ENCODE peak calls at places on chromosomes 2 and 18, in four cellular contexts. T, C, M and N are unnamed samples.

GRCh38 chr2:168738057-168738456 is 64.4 kb upstream of the NOSTRIN start:
- DNase-seq in T (no peak), C (peak; percentile 14), M (no peak), N (no peak)

GRCh38 chr2:162840598-162841246 is 2.2 kb upstream of the KCNH7 start:
- DNase-seq in T (peak; percentile 19), C (peak; percentile 14), M (peak; percentile 17), N (no peak)

GRCh38 chr2:218217366-218218309 is 649 bp downstream of the ARPC2 start:
- DNase-seq in T (peak; percentile 39), C (peak; percentile 79), M (no peak), N (peak; percentile 95)

GRCh38 chr18:79935925-79936324 is 15.5 kb downstream of the SLC66A2 start:
- DNase-seq in T (no peak), C (peak; percentile 4), M (no peak), N (peak; percentile 35)

GRCh38 chr2:2840101-2840531 is 509.0 kb upstream of the MYT1L start:
- DNase-seq in T (no peak), C (no peak), M (no peak), N (peak; percentile 46)

GRCh38 chr2:37919631-37920032 is 5.5 kb upstream of the RMDN2 start:
- DNase-seq in T (no peak), C (no peak), M (no peak), N (no peak)

GRCh38 chr2:71101656-71102055 is 28.4 kb downstream of the MCEE start:
- DNase-seq in T (no peak), C (no peak), M (no peak), N (no peak)

GRCh38 chr2:236997086-236997485 is 88.6 kb upstream of the COPS8 start:
- DNase-seq in T (no peak), C (no peak), M (no peak), N (no peak)

GRCh38 chr18:28594034-28594433 is 417.1 kb upstream of the CDH2 start:
- DNase-seq in T (no peak), C (no peak), M (no peak), N (no peak)

GRCh38 chr2:177419274-177419673 is 26.7 kb downstream of the AGPS start:
- DNase-seq in T (no peak), C (no peak), M (no peak), N (no peak)

GRCh38 chr2:134258684-134259408 is 5.0 kb downstream of the MGAT5 start:
- DNase-seq in T (no peak), C (peak; percentile 21), M (no peak), N (no peak)

GRCh38 chr2:238585836-238586821 is 159.4 kb downstream of the ASB1 start:
- DNase-seq in T (no peak), C (no peak), M (no peak), N (peak; percentile 54)

GRCh38 chr2:240325654-240326031 is 109.8 kb upstream of the GPC1 start:
- DNase-seq in T (no peak), C (no peak), M (no peak), N (no peak)

GRCh38 chr2:46025081-46025480 is 272.1 kb upstream of the EPAS1 start:
- DNase-seq in T (peak; percentile 67), C (no peak), M (no peak), N (no peak)

GRCh38 chr2:239862613-239863012 is 162.5 kb downstream of the NDUFA10 start:
- DNase-seq in T (no peak), C (no peak), M (no peak), N (no peak)

GRCh38 chr2:118232391-118233255 is 144.4 kb downstream of the INSIG2 start:
- DNase-seq in T (no peak), C (no peak), M (no peak), N (no peak)

GRCh38 chr2:231357048-231357447 is 38.5 kb upstream of the B3GNT7 start:
- DNase-seq in T (no peak), C (no peak), M (no peak), N (no peak)
- TF ChIP-seq POLR2AphosphoS5 in T (no peak), C (no peak), M (no peak), N (no peak)

DNA sequence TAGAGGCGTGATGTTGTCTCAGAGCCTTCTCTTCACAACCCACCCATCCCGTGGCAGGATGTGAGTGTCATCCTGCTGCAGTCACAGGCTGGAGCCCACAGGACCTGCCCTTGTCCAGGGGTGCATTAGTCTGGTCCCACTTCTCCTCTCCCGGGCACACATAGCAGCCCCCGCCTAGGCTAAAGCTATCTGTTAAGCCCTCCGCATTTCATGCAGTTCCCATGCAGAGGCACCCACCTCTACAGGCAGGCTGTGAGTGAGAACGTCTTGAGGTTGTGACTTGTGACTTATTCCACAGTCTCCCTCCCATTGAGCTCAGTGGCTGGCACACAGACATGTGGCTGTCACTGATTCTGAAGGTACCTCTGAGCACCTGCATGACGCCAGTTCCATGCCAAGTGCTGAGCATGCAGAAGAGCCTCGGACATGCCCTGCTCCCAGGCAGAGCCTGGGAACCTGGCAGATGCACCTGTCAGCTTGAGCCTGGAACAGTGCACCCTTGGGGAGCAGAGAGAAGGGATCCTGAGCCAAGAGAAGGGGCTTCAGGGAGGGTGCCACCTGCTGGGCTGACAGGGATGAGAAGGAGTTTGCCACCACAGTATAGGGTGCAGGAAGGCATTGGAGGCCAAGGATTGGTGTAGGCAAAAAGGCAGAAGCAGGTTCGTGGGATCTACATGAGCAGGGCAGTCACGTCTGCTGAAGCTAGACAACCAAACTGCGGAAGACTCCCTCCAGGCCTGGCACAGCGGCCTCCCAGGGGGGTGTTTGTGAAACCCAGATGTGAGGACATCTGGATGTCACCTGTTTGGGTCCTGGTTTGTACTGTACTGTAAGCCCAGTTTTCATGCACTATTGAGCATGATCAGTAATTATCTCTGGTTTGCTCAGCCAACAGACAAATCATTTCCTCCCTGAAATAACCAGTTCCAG is 213.6 kb downstream of the GLI2 start:
- DNase-seq in T (no peak), C (no peak), M (no peak), N (no peak)
- TF ChIP-seq CTCF in T (no peak), C (peak; percentile 14), M (no peak), N (no peak)

DNA sequence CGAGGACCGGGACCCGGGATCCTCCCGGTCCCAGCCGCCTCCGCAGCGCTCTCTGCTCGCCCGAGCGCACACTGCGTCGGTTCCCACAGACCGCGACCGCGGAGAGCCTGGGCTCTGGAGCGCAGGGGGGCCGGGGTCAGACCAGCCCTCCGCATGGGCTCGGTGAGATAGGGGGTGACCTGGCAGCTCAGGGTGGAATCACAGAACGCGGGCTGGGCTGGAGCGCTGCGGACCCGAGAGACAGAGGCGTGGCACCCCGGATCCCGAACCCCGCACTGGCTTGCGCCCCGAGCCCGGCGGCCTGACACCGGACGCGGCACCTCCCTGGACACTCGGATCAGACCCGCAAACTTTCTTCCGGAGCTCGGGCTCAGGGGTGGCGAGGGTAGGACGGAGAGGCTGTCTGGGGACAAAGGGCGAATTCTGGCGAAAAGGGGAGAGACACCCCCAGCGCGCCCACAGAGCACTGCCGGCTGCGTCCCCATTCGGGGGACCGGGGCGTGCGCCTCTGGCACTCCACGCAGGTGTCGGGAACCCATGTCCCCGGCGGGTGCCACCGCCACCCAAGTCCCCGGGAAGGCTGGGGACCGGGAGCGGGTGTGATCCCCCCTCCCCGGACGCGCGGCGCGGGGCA is 582 bp downstream of the DIPK1C start:
- DNase-seq in T (no peak), C (no peak), M (no peak), N (no peak)
- H3K4me3 ChIP-seq in T (peak overlapping the region; percentile 21), C (peak overlapping the region; percentile 17), M (no peak overlapping the region), N (peak overlapping the region; percentile 35)

GRCh38 chr2:19933351-19933981 is 31.7 kb upstream of the TTC32 start:
- DNase-seq in T (no peak), C (no peak), M (no peak), N (no peak)
- TF ChIP-seq POLR2AphosphoS5 in T (peak; percentile 17), C (no peak), M (no peak), N (no peak)

DNA sequence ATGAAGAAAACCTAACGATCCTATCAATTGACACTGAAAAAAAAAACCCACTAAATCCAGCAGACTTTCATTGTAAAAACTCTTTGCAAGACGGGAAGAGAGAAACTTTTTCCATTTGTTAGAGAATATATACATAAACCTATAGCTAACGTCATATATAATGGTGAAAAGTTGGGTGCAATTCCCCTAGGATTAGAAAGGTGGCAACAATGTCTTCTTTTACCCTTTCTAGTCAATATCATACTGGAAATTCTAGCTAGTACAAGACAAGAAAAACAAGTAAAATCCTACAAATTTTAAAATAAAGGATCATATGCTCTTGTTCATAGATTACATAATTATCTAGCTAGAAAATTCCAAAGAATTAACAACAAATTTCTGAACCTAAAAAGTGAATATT is 1596.5 kb upstream of the LRRTM1 start:
- DNase-seq in T (no peak), C (no peak), M (no peak), N (no peak)
- TF ChIP-seq CTCF in T (peak; percentile 33), C (peak; percentile 31), M (no peak), N (no peak)

DNA sequence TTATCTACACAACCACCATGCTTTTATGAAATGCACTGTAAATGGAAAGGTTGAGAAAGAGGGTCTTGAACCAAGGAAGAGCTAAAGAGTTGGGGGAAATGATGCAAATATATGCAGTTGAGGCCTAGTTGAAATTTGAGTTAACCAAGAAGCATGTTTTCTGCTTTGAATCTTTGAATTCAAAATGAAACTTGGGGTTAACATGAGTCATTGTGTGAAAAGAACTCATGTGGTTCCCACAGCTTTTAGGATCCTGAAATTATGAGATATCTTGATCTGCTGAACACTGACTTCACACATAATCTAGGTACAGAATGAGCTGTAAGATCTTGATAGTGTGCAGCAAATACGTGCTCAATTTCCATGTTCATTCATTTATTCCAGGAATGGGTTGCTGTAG is 422.9 kb upstream of the TRIB2 start:
- DNase-seq in T (no peak), C (no peak), M (no peak), N (no peak)
- H3K4me3 ChIP-seq in T (no peak overlapping the region), C (no peak overlapping the region), M (no peak overlapping the region), N (no peak overlapping the region)